ENCODE peak calls at places on chromosomes 3 and 15, in six cellular contexts. I is body of pancreas; B is T-cell; Z is GF-D8; A is activated T-cell treated with anti-CD3 and anti-CD28 coated beads, Interleukin-2, amount 50 U/mL, for 24 hours; R is NAMALWA. K is an unnamed sample.

GRCh38 chr3:152026033-152026556 is 152.7 kb downstream of the SUCNR1 start:
- DNase-seq in B (no peak), A (no peak), R (peak), Z (peak), I (no peak), K (no peak)

GRCh38 chr15:60062826-60063225 is 58.7 kb downstream of the FOXB1 start:
- DNase-seq in B (no peak), Z (no peak), I (no peak), A (no peak), R (no peak), K (no peak)

GRCh38 chr3:36394176-36394575 is 13.9 kb downstream of the STAC start:
- DNase-seq in A (no peak), R (no peak), B (no peak), Z (no peak), I (no peak), K (no peak)

GRCh38 chr3:196215493-196215892 is 841 bp upstream of the SLC51A start:
- DNase-seq in I (no peak), B (no peak), A (no peak), Z (no peak), R (no peak), K (no peak)

GRCh38 chr3:51676102-51676640 is 5.1 kb downstream of the TEX264 start:
- DNase-seq in Z (no peak), I (no peak), A (peak), R (no peak), B (no peak), K (no peak)

GRCh38 chr15:50315814-50316630 is 39.0 kb downstream of the GABPB1 start:
- DNase-seq in A (no peak), B (no peak), R (peak), Z (peak), I (no peak), K (peak)

GRCh38 chr15:29034151-29034550 is 148.4 kb downstream of the APBA2 start:
- DNase-seq in R (no peak), A (no peak), I (no peak), Z (no peak), B (no peak), K (no peak)

GRCh38 chr3:65636326-65636725 is 402.4 kb downstream of the MAGI1 start:
- DNase-seq in I (no peak), R (no peak), A (no peak), B (no peak), Z (no peak), K (no peak)

GRCh38 chr3:194686816-194687637 is 1.3 kb downstream of the FAM43A start:
- DNase-seq in A (peak), B (no peak), Z (no peak), I (peak), R (peak), K (peak)

GRCh38 chr3:101574388-101575156 is 592 bp downstream of the PCNP start:
- DNase-seq in I (peak), B (peak), Z (peak), R (peak), A (peak), K (peak)

GRCh38 chr15:99010743-99011142 is 3.2 kb upstream of the PGPEP1L start:
- DNase-seq in A (no peak), B (no peak), Z (no peak), I (no peak), R (no peak), K (no peak)

GRCh38 chr3:69511361-69511760 is 125.5 kb upstream of the FRMD4B start:
- DNase-seq in R (no peak), B (no peak), I (no peak), Z (no peak), A (no peak), K (no peak)

GRCh38 chr3:134294302-134294925 is 43.8 kb upstream of the RYK start:
- DNase-seq in B (no peak), R (no peak), I (no peak), Z (no peak), A (peak), K (no peak)

GRCh38 chr15:64476550-64476949 is 16.2 kb downstream of the ZNF609 start:
- DNase-seq in I (no peak), R (no peak), Z (no peak), A (no peak), B (no peak), K (no peak)

GRCh38 chr3:196064006-196064405 is 17.9 kb downstream of the TFRC start:
- DNase-seq in B (no peak), Z (no peak), A (no peak), I (no peak), R (no peak), K (no peak)

GRCh38 chr15:48336940-48337339 is 5.7 kb downstream of the DUT start:
- DNase-seq in I (no peak), Z (no peak), B (no peak), R (peak), A (no peak), K (no peak)

GRCh38 chr3:156429125-156429524 is 125.8 kb downstream of the SSR3 start:
- DNase-seq in A (no peak), R (no peak), Z (no peak), I (no peak), B (no peak), K (no peak)

GRCh38 chr15:35736150-35736549 is 190.2 kb upstream of the DPH6 start:
- DNase-seq in B (no peak), A (no peak), R (no peak), Z (no peak), I (no peak), K (no peak)

GRCh38 chr3:186413615-186414415 is 51.8 kb upstream of the DGKG start:
- DNase-seq in Z (no peak), R (peak), B (no peak), I (peak), A (peak), K (peak)

GRCh38 chr3:197511130-197511529 is 44.6 kb downstream of the BDH1 start:
- DNase-seq in A (no peak), B (no peak), Z (no peak), I (no peak), R (no peak), K (no peak)

GRCh38 chr3:172924546-172924945 is 174.0 kb downstream of the ECT2 start:
- DNase-seq in R (no peak), I (no peak), B (no peak), Z (no peak), A (no peak), K (no peak)

GRCh38 chr3:57011022-57011421 is 49.4 kb upstream of the SPATA12 start:
- DNase-seq in Z (no peak), A (no peak), B (no peak), I (no peak), R (no peak), K (no peak)

GRCh38 chr3:71022552-71023335 is 560.8 kb downstream of the FOXP1 start:
- DNase-seq in A (no peak), I (no peak), Z (no peak), B (no peak), R (no peak), K (no peak)

GRCh38 chr3:33426630-33427341 is 13.4 kb downstream of the UBP1 start:
- DNase-seq in B (no peak), R (no peak), I (no peak), Z (no peak), A (no peak), K (no peak)

GRCh38 chr3:194574639-194575483 is 58.4 kb downstream of the TMEM44 start:
- DNase-seq in Z (no peak), I (no peak), B (no peak), A (no peak), R (no peak), K (no peak)

GRCh38 chr3:33075996-33076395 is 20.9 kb downstream of the GLB1 start:
- DNase-seq in B (no peak), A (no peak), R (no peak), I (no peak), Z (no peak), K (no peak)

GRCh38 chr15:56798639-56799038 is 65.3 kb upstream of the ZNF280D start:
- DNase-seq in Z (no peak), B (no peak), R (no peak), A (no peak), I (no peak), K (no peak)